ENCODE peak calls at places on chromosomes 3 and 15, in four cellular contexts. One of them, this sample, is unnamed.

GRCh38 chr3:38578551-38578950 is 70.9 kb downstream of the SCN5A start:
- DNase-seq in esophagus muscularis mucosa: peak; percentile 87
- DNase-seq in fibroblast of mammary gland: no peak
- DNase-seq in AG09309: no peak
- DNase-seq in this sample: peak; percentile 75

GRCh38 chr3:157631468-157631867 is 128.3 kb upstream of the VEPH1 start:
- DNase-seq in esophagus muscularis mucosa: no peak
- DNase-seq in fibroblast of mammary gland: peak; percentile 15
- DNase-seq in AG09309: no peak
- DNase-seq in this sample: no peak

GRCh38 chr3:63508775-63509174 is 143.7 kb upstream of the SNTN start:
- DNase-seq in esophagus muscularis mucosa: no peak
- DNase-seq in fibroblast of mammary gland: no peak
- DNase-seq in AG09309: no peak
- DNase-seq in this sample: no peak

GRCh38 chr3:171049831-171050444 is 23.4 kb upstream of the SLC2A2 start:
- DNase-seq in esophagus muscularis mucosa: no peak
- DNase-seq in fibroblast of mammary gland: peak; percentile 66
- DNase-seq in AG09309: no peak
- DNase-seq in this sample: peak; percentile 86

GRCh38 chr3:39502838-39503145 is 35.3 kb downstream of the MOBP start:
- DNase-seq in esophagus muscularis mucosa: no peak
- DNase-seq in fibroblast of mammary gland: no peak
- DNase-seq in AG09309: no peak
- DNase-seq in this sample: no peak

GRCh38 chr3:101204246-101204645 is 116.1 kb downstream of the IMPG2 start:
- DNase-seq in esophagus muscularis mucosa: no peak
- DNase-seq in fibroblast of mammary gland: no peak
- DNase-seq in AG09309: no peak
- DNase-seq in this sample: no peak

GRCh38 chr15:59399465-59400102 is 26.9 kb upstream of the MYO1E start:
- DNase-seq in esophagus muscularis mucosa: no peak
- DNase-seq in fibroblast of mammary gland: no peak
- DNase-seq in AG09309: no peak
- DNase-seq in this sample: no peak

GRCh38 chr15:70203981-70204560 is 106.4 kb upstream of the TLE3 start:
- DNase-seq in esophagus muscularis mucosa: no peak
- DNase-seq in fibroblast of mammary gland: no peak
- DNase-seq in AG09309: no peak
- DNase-seq in this sample: no peak

GRCh38 chr3:45670995-45671394 is 18.2 kb upstream of the SACM1L start:
- DNase-seq in esophagus muscularis mucosa: no peak
- DNase-seq in fibroblast of mammary gland: peak; percentile 80
- DNase-seq in AG09309: peak; percentile 71
- DNase-seq in this sample: no peak

GRCh38 chr3:44504566-44504965 is 27.1 kb upstream of the ZNF445 start:
- DNase-seq in esophagus muscularis mucosa: no peak
- DNase-seq in fibroblast of mammary gland: no peak
- DNase-seq in AG09309: no peak
- DNase-seq in this sample: no peak

GRCh38 chr3:109265300-109265699 is 51.0 kb downstream of the DPPA2 start:
- DNase-seq in esophagus muscularis mucosa: no peak
- DNase-seq in fibroblast of mammary gland: no peak
- DNase-seq in AG09309: no peak
- DNase-seq in this sample: no peak

GRCh38 chr3:139285691-139286090 is 58.1 kb upstream of the MRPS22 start:
- DNase-seq in esophagus muscularis mucosa: no peak
- DNase-seq in fibroblast of mammary gland: no peak
- DNase-seq in AG09309: no peak
- DNase-seq in this sample: no peak

GRCh38 chr3:154616298-154616697 is 186.3 kb upstream of the GPR149 start:
- DNase-seq in esophagus muscularis mucosa: no peak
- DNase-seq in fibroblast of mammary gland: no peak
- DNase-seq in AG09309: no peak
- DNase-seq in this sample: no peak

GRCh38 chr3:133949438-133949837 is 53.8 kb upstream of the RAB6B start:
- DNase-seq in esophagus muscularis mucosa: no peak
- DNase-seq in fibroblast of mammary gland: no peak
- DNase-seq in AG09309: no peak
- DNase-seq in this sample: no peak

GRCh38 chr3:153289334-153289808 is 127.3 kb downstream of the RAP2B start:
- DNase-seq in esophagus muscularis mucosa: no peak
- DNase-seq in fibroblast of mammary gland: peak; percentile 42
- DNase-seq in AG09309: no peak
- DNase-seq in this sample: no peak

GRCh38 chr15:89893696-89894450 is at the start of gene AP3S2:
- DNase-seq in esophagus muscularis mucosa: peak; percentile 98
- DNase-seq in fibroblast of mammary gland: peak; percentile 95
- DNase-seq in AG09309: peak; percentile 71
- DNase-seq in this sample: peak; percentile 95

GRCh38 chr3:127718916-127719290 is 46.2 kb downstream of the ABTB1 start:
- DNase-seq in esophagus muscularis mucosa: no peak
- DNase-seq in fibroblast of mammary gland: no peak
- DNase-seq in AG09309: no peak
- DNase-seq in this sample: no peak

GRCh38 chr3:142690613-142691012 is 33.2 kb upstream of the TRPC1 start:
- DNase-seq in esophagus muscularis mucosa: no peak
- DNase-seq in fibroblast of mammary gland: no peak
- DNase-seq in AG09309: no peak
- DNase-seq in this sample: no peak

GRCh38 chr3:32937331-32937730 is 14.1 kb upstream of the CCR4 start:
- DNase-seq in esophagus muscularis mucosa: peak; percentile 68
- DNase-seq in fibroblast of mammary gland: no peak
- DNase-seq in AG09309: no peak
- DNase-seq in this sample: no peak

DNA sequence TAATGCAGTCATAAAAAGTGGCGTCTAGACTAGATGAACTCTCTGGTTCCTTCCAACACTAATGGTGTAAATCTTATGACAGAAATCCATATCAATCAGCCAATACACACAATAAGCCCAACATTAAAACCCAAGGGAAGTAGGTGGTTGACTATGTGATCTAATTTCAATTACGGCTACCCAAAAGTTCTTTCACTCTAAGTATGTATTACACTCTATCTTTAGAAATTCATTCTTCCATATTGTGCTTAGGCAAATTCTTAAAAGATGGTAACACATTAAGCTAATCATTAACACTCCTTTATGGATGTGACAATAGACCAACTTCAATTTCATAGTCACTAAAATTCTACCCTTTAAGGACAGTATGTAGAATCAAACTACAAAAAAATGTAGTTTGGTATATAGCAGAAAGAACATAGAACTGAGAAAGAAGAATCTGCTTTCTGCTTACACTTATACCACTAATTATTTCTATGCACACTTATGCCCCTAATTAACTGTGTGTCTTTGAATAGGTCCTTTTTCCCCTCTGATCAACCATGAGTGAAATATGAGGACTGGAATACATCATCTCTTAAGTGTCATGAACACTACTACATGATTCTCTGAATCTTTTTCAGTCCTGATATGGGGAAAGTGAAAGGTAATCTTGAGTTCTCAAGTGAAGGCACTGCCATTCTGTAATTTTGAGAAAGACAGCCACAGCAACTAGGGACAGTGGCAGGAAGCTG is 557.6 kb downstream of the IGSF11 start:
- DNase-seq in esophagus muscularis mucosa: no peak
- DNase-seq in fibroblast of mammary gland: no peak
- DNase-seq in AG09309: no peak
- DNase-seq in this sample: no peak
- TF ChIP-seq CTCF in esophagus muscularis mucosa: no peak
- TF ChIP-seq CTCF in fibroblast of mammary gland: no peak
- TF ChIP-seq CTCF in AG09309: no peak
- TF ChIP-seq CTCF in this sample: no peak

GRCh38 chr15:50225057-50225456 is 40.5 kb downstream of the HDC start:
- DNase-seq in esophagus muscularis mucosa: no peak
- DNase-seq in fibroblast of mammary gland: no peak
- DNase-seq in AG09309: no peak
- DNase-seq in this sample: no peak

GRCh38 chr15:50222181-50222580 is 40.2 kb downstream of the SLC27A2 start:
- DNase-seq in esophagus muscularis mucosa: no peak
- DNase-seq in fibroblast of mammary gland: no peak
- DNase-seq in AG09309: no peak
- DNase-seq in this sample: no peak

GRCh38 chr15:50225897-50226296 is 39.6 kb downstream of the HDC start:
- DNase-seq in esophagus muscularis mucosa: no peak
- DNase-seq in fibroblast of mammary gland: no peak
- DNase-seq in AG09309: no peak
- DNase-seq in this sample: no peak

GRCh38 chr15:50227076-50227475 is 38.5 kb downstream of the HDC start:
- DNase-seq in esophagus muscularis mucosa: no peak
- DNase-seq in fibroblast of mammary gland: peak; percentile 42
- DNase-seq in AG09309: peak; percentile 13
- DNase-seq in this sample: no peak

GRCh38 chr15:50224606-50225005 is 40.9 kb downstream of the HDC start:
- DNase-seq in esophagus muscularis mucosa: peak; percentile 47
- DNase-seq in fibroblast of mammary gland: peak; percentile 37
- DNase-seq in AG09309: no peak
- DNase-seq in this sample: no peak
- TF ChIP-seq CTCF in esophagus muscularis mucosa: no peak
- TF ChIP-seq CTCF in fibroblast of mammary gland: no peak
- TF ChIP-seq CTCF in AG09309: no peak
- TF ChIP-seq CTCF in this sample: no peak

GRCh38 chr3:49939858-49940666 is at the start of gene RBM6:
- DNase-seq in esophagus muscularis mucosa: peak; percentile 99
- DNase-seq in fibroblast of mammary gland: peak; percentile 98
- DNase-seq in AG09309: peak; percentile 81
- DNase-seq in this sample: peak; percentile 97
- TF ChIP-seq CTCF in esophagus muscularis mucosa: no peak
- TF ChIP-seq CTCF in fibroblast of mammary gland: no peak
- TF ChIP-seq CTCF in AG09309: no peak
- TF ChIP-seq CTCF in this sample: no peak

GRCh38 chr3:10992017-10992945 is at the start of gene SLC6A1:
- DNase-seq in esophagus muscularis mucosa: no peak
- DNase-seq in fibroblast of mammary gland: no peak
- DNase-seq in AG09309: no peak
- DNase-seq in this sample: no peak
- TF ChIP-seq CTCF in esophagus muscularis mucosa: peak; percentile 11
- TF ChIP-seq CTCF in fibroblast of mammary gland: no peak
- TF ChIP-seq CTCF in AG09309: no peak
- TF ChIP-seq CTCF in this sample: peak; percentile 38

GRCh38 chr3:49911611-49912010 is 7.9 kb upstream of the MST1R start:
- DNase-seq in esophagus muscularis mucosa: no peak
- DNase-seq in fibroblast of mammary gland: no peak
- DNase-seq in AG09309: no peak
- DNase-seq in this sample: no peak

GRCh38 chr3:49908378-49909199 is 4.9 kb upstream of the MST1R start:
- DNase-seq in esophagus muscularis mucosa: no peak
- DNase-seq in fibroblast of mammary gland: no peak
- DNase-seq in AG09309: no peak
- DNase-seq in this sample: no peak

GRCh38 chr3:49911124-49911420 is 7.4 kb upstream of the MST1R start:
- DNase-seq in esophagus muscularis mucosa: no peak
- DNase-seq in fibroblast of mammary gland: no peak
- DNase-seq in AG09309: no peak
- DNase-seq in this sample: no peak

GRCh38 chr3:49912787-49913375 is 9.2 kb upstream of the MST1R start:
- DNase-seq in esophagus muscularis mucosa: no peak
- DNase-seq in fibroblast of mammary gland: no peak
- DNase-seq in AG09309: no peak
- DNase-seq in this sample: no peak

GRCh38 chr3:49910409-49911123 is 6.9 kb upstream of the MST1R start:
- DNase-seq in esophagus muscularis mucosa: no peak
- DNase-seq in fibroblast of mammary gland: no peak
- DNase-seq in AG09309: no peak
- DNase-seq in this sample: no peak
- TF ChIP-seq CTCF in esophagus muscularis mucosa: no peak
- TF ChIP-seq CTCF in fibroblast of mammary gland: no peak
- TF ChIP-seq CTCF in AG09309: no peak
- TF ChIP-seq CTCF in this sample: no peak

GRCh38 chr3:185968168-185968567 is 30.4 kb upstream of the TRA2B start:
- DNase-seq in esophagus muscularis mucosa: no peak
- DNase-seq in fibroblast of mammary gland: no peak
- DNase-seq in AG09309: no peak
- DNase-seq in this sample: no peak
- TF ChIP-seq CTCF in esophagus muscularis mucosa: no peak
- TF ChIP-seq CTCF in fibroblast of mammary gland: no peak
- TF ChIP-seq CTCF in AG09309: no peak
- TF ChIP-seq CTCF in this sample: no peak

GRCh38 chr3:12049675-12050074 is 45.5 kb downstream of the SYN2 start:
- DNase-seq in esophagus muscularis mucosa: no peak
- DNase-seq in fibroblast of mammary gland: peak; percentile 24
- DNase-seq in AG09309: no peak
- DNase-seq in this sample: no peak

GRCh38 chr3:12042638-12043037 is 38.5 kb downstream of the SYN2 start:
- DNase-seq in esophagus muscularis mucosa: no peak
- DNase-seq in fibroblast of mammary gland: no peak
- DNase-seq in AG09309: no peak
- DNase-seq in this sample: no peak

GRCh38 chr3:12041476-12041875 is 37.3 kb downstream of the SYN2 start:
- DNase-seq in esophagus muscularis mucosa: no peak
- DNase-seq in fibroblast of mammary gland: no peak
- DNase-seq in AG09309: no peak
- DNase-seq in this sample: no peak

GRCh38 chr3:12044860-12045259 is 40.7 kb downstream of the SYN2 start:
- DNase-seq in esophagus muscularis mucosa: no peak
- DNase-seq in fibroblast of mammary gland: no peak
- DNase-seq in AG09309: no peak
- DNase-seq in this sample: no peak

GRCh38 chr3:12046406-12046805 is 42.2 kb downstream of the SYN2 start:
- DNase-seq in esophagus muscularis mucosa: no peak
- DNase-seq in fibroblast of mammary gland: peak; percentile 14
- DNase-seq in AG09309: no peak
- DNase-seq in this sample: no peak
- TF ChIP-seq CTCF in esophagus muscularis mucosa: no peak
- TF ChIP-seq CTCF in fibroblast of mammary gland: peak; percentile 37
- TF ChIP-seq CTCF in AG09309: peak; percentile 9
- TF ChIP-seq CTCF in this sample: peak; percentile 32

This sample was measured in osteocyte.